ENCODE peak calls at places on chromosomes 4 and X, in four cellular contexts. R is A549, M is breast epithelium, H is cardiac muscle cell. B is an unnamed sample.

GRCh38 chr4:38980903-38981676 is 51.1 kb downstream of the TMEM156 start:
- DNase-seq in R (no peak), M (no peak), H (no peak), B (no peak)

GRCh38 chr4:22029803-22030202 is 81.2 kb upstream of the KCNIP4 start:
- DNase-seq in R (no peak), M (no peak), H (no peak), B (no peak)

GRCh38 chrX:19579485-19579884 is 64.2 kb upstream of the MAP3K15 start:
- DNase-seq in R (no peak), M (no peak), H (no peak), B (no peak)

GRCh38 chrX:47266643-47267042 is 33.8 kb downstream of the USP11 start:
- DNase-seq in R (no peak), M (no peak), H (no peak), B (no peak)

GRCh38 chr4:41124916-41125548 is 89.3 kb downstream of the APBB2 start:
- DNase-seq in R (no peak), M (no peak), H (no peak), B (peak; percentile 95)

GRCh38 chr4:138843611-138844010 is 172.0 kb upstream of the NOCT start:
- DNase-seq in R (no peak), M (no peak), H (no peak), B (peak; percentile 96)

GRCh38 chr4:64539234-64539849 is 130.1 kb upstream of the TECRL start:
- DNase-seq in R (peak; percentile 15), M (no peak), H (peak; percentile 80), B (peak; percentile 52)

GRCh38 chrX:68807818-68808217 is 21.0 kb upstream of the EFNB1 start:
- DNase-seq in R (peak; percentile 10), M (no peak), H (peak; percentile 38), B (no peak)

GRCh38 chr4:125101706-125102105 is 213.0 kb upstream of the FAT4 start:
- DNase-seq in R (no peak), M (no peak), H (no peak), B (peak; percentile 86)

GRCh38 chr4:20313237-20314030 is 61.7 kb downstream of the SLIT2 start:
- DNase-seq in R (no peak), M (no peak), H (peak; percentile 67), B (no peak)

GRCh38 chrX:40468033-40468979 is 112.5 kb upstream of the ATP6AP2 start:
- DNase-seq in R (peak; percentile 21), M (no peak), H (peak; percentile 85), B (no peak)

GRCh38 chr4:54513231-54513630 is 144.5 kb upstream of the KIT start:
- DNase-seq in R (no peak), M (no peak), H (no peak), B (peak; percentile 92)

GRCh38 chr4:23770011-23770410 is 119.8 kb downstream of the PPARGC1A start:
- DNase-seq in R (no peak), M (no peak), H (no peak), B (no peak)

GRCh38 chr4:91035276-91035675 is 908.1 kb downstream of the CCSER1 start:
- DNase-seq in R (no peak), M (no peak), H (no peak), B (no peak)

GRCh38 chr4:1991596-1992434 is 17.0 kb downstream of the NELFA start:
- DNase-seq in R (no peak), M (no peak), H (no peak), B (no peak)

GRCh38 chr4:138938371-138938699 is 77.2 kb upstream of the NOCT start:
- DNase-seq in R (peak; percentile 11), M (no peak), H (peak; percentile 53), B (peak; percentile 44)

GRCh38 chrX:150575415-150575814 is 7.0 kb downstream of the MTM1 start:
- DNase-seq in R (no peak), M (no peak), H (no peak), B (peak; percentile 91)

GRCh38 chrX:20789103-20789502 is 522.4 kb upstream of the RPS6KA3 start:
- DNase-seq in R (no peak), M (no peak), H (no peak), B (no peak)

GRCh38 chrX:16187024-16187698 is 19.9 kb downstream of the MAGEB17 start:
- DNase-seq in R (no peak), M (no peak), H (no peak), B (no peak)

GRCh38 chr4:153249199-153250154 is 45.2 kb downstream of the TRIM2 start:
- DNase-seq in R (no peak), M (peak; percentile 62), H (peak; percentile 89), B (peak; percentile 65)

GRCh38 chr4:25973346-25973745 is 59.3 kb downstream of the SMIM20 start:
- DNase-seq in R (no peak), M (no peak), H (no peak), B (no peak)

GRCh38 chr4:128527356-128527755 is 239.7 kb upstream of the PGRMC2 start:
- DNase-seq in R (no peak), M (no peak), H (no peak), B (peak; percentile 7)

GRCh38 chr4:98482503-98482846 is 175.9 kb downstream of the TSPAN5 start:
- DNase-seq in R (no peak), M (no peak), H (no peak), B (no peak)

GRCh38 chr4:182555997-182556418 is 312.8 kb downstream of the TENM3 start:
- DNase-seq in R (no peak), M (no peak), H (no peak), B (peak; percentile 77)

GRCh38 chr4:20844311-20844710 is 144.1 kb downstream of the PACRGL start:
- DNase-seq in R (no peak), M (no peak), H (no peak), B (no peak)

GRCh38 chrX:124033821-124034220 is 72.3 kb downstream of the STAG2 start:
- DNase-seq in R (no peak), M (no peak), H (no peak), B (peak; percentile 52)

DNA sequence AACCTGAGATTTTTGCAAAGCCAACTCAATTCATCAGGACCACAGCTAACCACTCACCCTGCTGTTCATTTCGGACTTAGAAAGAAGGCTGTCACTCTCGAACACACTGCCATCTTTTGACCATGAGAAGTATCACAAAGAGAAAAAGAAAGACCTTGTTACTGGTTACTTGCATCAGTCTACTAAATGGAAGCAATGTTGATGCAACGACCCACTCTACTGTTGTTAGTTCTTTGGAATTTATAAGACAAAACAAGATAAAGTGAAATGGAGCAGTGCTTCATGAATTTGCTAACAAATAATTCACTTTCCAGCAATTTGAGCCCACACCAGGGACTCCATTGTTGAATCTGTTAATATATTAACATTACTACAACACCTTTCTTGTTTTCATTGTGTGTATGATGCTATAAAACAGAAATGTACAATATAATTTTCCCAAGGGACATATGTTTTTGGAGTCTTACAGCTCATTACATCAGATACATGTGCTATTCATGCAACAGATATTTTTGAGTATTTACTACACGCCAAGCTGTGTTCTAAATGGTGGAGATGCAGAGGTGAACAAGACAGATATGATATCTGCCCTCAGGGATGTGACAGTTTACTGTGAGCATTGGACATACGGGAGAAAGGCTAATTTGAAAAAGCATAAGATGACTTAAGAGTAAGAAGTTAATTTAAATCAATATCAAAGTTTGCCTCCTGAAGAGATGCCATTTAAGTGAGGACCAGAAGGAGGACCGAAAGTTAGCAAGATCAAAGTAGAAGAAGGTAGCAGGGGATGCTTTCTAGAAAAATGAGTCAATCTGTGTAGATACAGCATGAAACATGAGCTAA is 87.2 kb downstream of the AREG start:
- DNase-seq in R (peak; percentile 35), M (no peak), H (peak; percentile 29), B (no peak)
- H3K4me1 ChIP-seq in R (peaks cover 48% of the 10 kb centered on the region), M (no peaks in the 10 kb centered on the region), H (peaks cover 3% of the 10 kb centered on the region), B (no peaks in the 10 kb centered on the region)

GRCh38 chr4:168784786-168785461 is 225.1 kb downstream of the CBR4 start:
- DNase-seq in R (no peak), M (no peak), H (no peak), B (peak; percentile 44)

GRCh38 chr4:168790898-168791297 is 219.2 kb downstream of the CBR4 start:
- DNase-seq in R (no peak), M (no peak), H (no peak), B (no peak)

GRCh38 chr4:168791376-168791775 is 218.7 kb downstream of the CBR4 start:
- DNase-seq in R (no peak), M (no peak), H (no peak), B (no peak)

GRCh38 chr4:168787334-168787733 is 222.7 kb downstream of the CBR4 start:
- DNase-seq in R (no peak), M (no peak), H (no peak), B (no peak)

GRCh38 chr4:168787801-168788200 is 222.3 kb downstream of the CBR4 start:
- DNase-seq in R (no peak), M (no peak), H (no peak), B (no peak)
- H3K27ac ChIP-seq in R (peak overlapping the region; percentile 84), M (no peak overlapping the region), H (no peak overlapping the region), B (no peak overlapping the region)

DNA sequence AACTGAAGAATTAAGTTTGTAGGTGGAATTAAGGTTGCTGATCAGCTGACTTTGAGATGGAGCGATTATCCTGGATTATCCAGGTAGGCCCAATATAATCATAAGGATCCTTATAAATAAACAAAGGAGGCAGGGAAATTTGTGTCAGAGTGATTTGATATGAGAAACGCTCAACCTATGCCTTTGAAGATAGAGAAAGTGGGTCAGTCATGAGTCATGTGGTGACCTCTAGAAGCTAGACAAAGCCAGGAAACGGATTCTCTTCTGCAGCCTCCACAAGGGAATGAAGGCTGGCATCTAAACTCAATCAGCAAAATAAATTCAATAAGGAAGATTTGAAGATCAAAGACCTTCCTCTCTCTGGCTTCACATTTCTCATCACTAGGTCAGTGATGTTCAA is 41.5 kb upstream of the SMIM10 start:
- DNase-seq in R (peak; percentile 59), M (no peak), H (no peak), B (no peak)
- H3K4me1 ChIP-seq in R (peaks cover 35% of the 10 kb centered on the region), M (no peaks in the 10 kb centered on the region), H (peaks cover 7% of the 10 kb centered on the region), B (no peaks in the 10 kb centered on the region)

DNA sequence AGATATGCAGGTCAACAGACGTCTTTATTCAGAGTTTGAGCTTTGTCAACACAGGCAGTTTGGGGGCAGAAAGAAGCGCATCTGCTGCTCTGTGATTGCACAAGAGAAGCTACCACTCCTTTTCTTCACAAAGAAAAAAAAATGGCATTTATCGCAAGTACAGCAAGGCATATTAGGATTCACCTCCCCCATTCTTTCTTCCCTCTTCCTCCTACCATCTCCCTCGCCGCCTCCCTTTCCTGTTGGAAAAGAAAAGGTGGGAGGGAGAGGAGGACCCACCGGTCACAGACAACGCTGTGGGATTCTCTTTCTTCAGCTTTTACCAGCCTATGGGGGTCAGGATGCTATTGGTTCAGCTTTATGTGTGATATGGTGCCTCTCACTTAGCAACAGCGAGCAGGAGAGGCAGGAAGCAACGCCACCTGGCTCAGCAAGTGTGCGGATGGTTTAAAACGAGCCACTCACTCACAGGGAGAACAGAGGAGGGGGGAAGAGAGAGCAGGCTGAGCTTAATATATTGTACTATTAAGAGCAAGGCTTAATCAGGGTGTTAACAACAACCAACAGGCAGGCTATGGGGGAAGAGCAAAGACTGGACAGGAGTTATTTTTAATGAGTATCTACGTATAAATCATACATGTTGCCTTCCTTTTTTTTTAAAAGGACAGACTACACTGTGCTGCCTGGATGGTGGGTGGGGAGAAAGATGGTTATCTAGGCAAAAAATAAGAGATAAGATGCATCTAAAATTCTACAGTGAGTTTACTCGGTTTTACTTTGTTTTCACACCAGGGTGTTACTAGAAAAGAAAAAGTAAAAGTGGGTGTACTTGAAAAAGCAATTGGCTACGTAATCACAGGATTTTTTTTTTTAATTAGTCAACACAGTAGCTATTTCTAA is 104.7 kb downstream of the MAML3 start:
- DNase-seq in R (peak; percentile 48), M (no peak), H (peak; percentile 67), B (peak; percentile 49)
- H3K27ac ChIP-seq in R (peak overlapping the region; percentile 91), M (peak overlapping the region; percentile 83), H (peak overlapping the region; percentile 50), B (no peak overlapping the region)

B was measured in foreskin keratinocyte.